ENCODE peak calls at places on chromosomes 2 and 18, in eight cellular contexts. F, W, E, X, T, K, N and Q are unnamed samples.

GRCh38 chr2:38375711-38376345 is 1.2 kb downstream of the ATL2 start:
- DNase-seq in F (peak), W (peak), E (no peak), X (peak), T (no peak), K (no peak), N (peak), Q (no peak)

GRCh38 chr2:109129356-109129920 is 433 bp downstream of the SH3RF3 start:
- DNase-seq in F (no peak), W (peak), E (no peak), X (peak), T (no peak), K (no peak), N (peak), Q (no peak)

GRCh38 chr18:74739926-74740325 is 142.3 kb downstream of the ZNF407 start:
- DNase-seq in F (no peak), W (no peak), E (no peak), X (no peak), T (no peak), K (no peak), N (no peak), Q (no peak)

GRCh38 chr2:9693138-9693520 is 62.3 kb upstream of the YWHAQ start:
- DNase-seq in F (no peak), W (peak), E (no peak), X (peak), T (no peak), K (no peak), N (peak), Q (no peak)

GRCh38 chr2:161992526-161992925 is 81.5 kb downstream of the DPP4 start:
- DNase-seq in F (no peak), W (no peak), E (no peak), X (peak), T (no peak), K (peak), N (no peak), Q (no peak)

GRCh38 chr18:23302852-23303527 is 150.1 kb upstream of the RIOK3 start:
- DNase-seq in F (no peak), W (no peak), E (no peak), X (peak), T (no peak), K (no peak), N (peak), Q (peak)

GRCh38 chr18:58287626-58288289 is 243.7 kb downstream of the NEDD4L start:
- DNase-seq in F (peak), W (no peak), E (no peak), X (no peak), T (peak), K (no peak), N (no peak), Q (no peak)

GRCh38 chr18:57819671-57820460 is 16.8 kb upstream of the ATP8B1 start:
- DNase-seq in F (peak), W (peak), E (peak), X (peak), T (peak), K (no peak), N (peak), Q (no peak)

GRCh38 chr2:127654838-127655175 is 8.9 kb downstream of the GPR17 start:
- DNase-seq in F (no peak), W (no peak), E (no peak), X (no peak), T (no peak), K (no peak), N (no peak), Q (no peak)

GRCh38 chr2:43049836-43050796 is 176.3 kb downstream of the ZFP36L2 start:
- DNase-seq in F (no peak), W (no peak), E (no peak), X (no peak), T (no peak), K (no peak), N (no peak), Q (no peak)

GRCh38 chr2:6926071-6926732 is 9.0 kb downstream of the RNF144A start:
- DNase-seq in F (no peak), W (no peak), E (no peak), X (no peak), T (no peak), K (no peak), N (no peak), Q (no peak)

GRCh38 chr2:209472386-209472832 is 48.6 kb downstream of the MAP2 start:
- DNase-seq in F (no peak), W (no peak), E (peak), X (no peak), T (no peak), K (no peak), N (peak), Q (no peak)

GRCh38 chr18:13464432-13465125 is 246.0 kb downstream of the LDLRAD4 start:
- DNase-seq in F (no peak), W (peak), E (no peak), X (peak), T (peak), K (peak), N (no peak), Q (no peak)

GRCh38 chr2:42012651-42013050 is 35.2 kb upstream of the PKDCC start:
- DNase-seq in F (no peak), W (no peak), E (no peak), X (no peak), T (no peak), K (no peak), N (no peak), Q (no peak)

GRCh38 chr2:60316381-60317028 is 236.9 kb downstream of the BCL11A start:
- DNase-seq in F (no peak), W (peak), E (no peak), X (no peak), T (no peak), K (no peak), N (no peak), Q (no peak)

GRCh38 chr2:109612991-109613921 is 510 bp downstream of the SEPTIN10 start:
- DNase-seq in F (no peak), W (peak), E (no peak), X (peak), T (peak), K (no peak), N (peak), Q (no peak)

GRCh38 chr2:10412380-10412779 is 35.7 kb downstream of the ODC1 start:
- DNase-seq in F (peak), W (no peak), E (no peak), X (peak), T (no peak), K (no peak), N (peak), Q (no peak)

GRCh38 chr18:9658111-9658641 is 43.8 kb upstream of the PPP4R1 start:
- DNase-seq in F (peak), W (no peak), E (no peak), X (no peak), T (no peak), K (no peak), N (no peak), Q (no peak)

GRCh38 chr2:86280191-86280667 is 57.2 kb downstream of the REEP1 start:
- DNase-seq in F (no peak), W (no peak), E (no peak), X (peak), T (no peak), K (no peak), N (no peak), Q (no peak)